ENCODE peak calls at places on chromosomes 3 and 15, in five cellular contexts. B is IMR-90, V is astrocyte, Y is fibroblast of lung, P is colonic mucosa. A is an unnamed sample. For H3K36me3, the result is how much of the 10 kb centered on the place peaks cover.

GRCh38 chr3:61053781-61054496 is 197.3 kb downstream of the FHIT start:
- DNase-seq in B (no peak), V (no peak), Y (no peak), P (no peak), A (no peak)

GRCh38 chr3:122519693-122520092 is 5.0 kb upstream of the KPNA1 start:
- DNase-seq in B (no peak), V (no peak), Y (peak), P (no peak), A (no peak)

GRCh38 chr3:133479895-133480669 is 80.2 kb downstream of the BFSP2 start:
- DNase-seq in B (no peak), V (no peak), Y (no peak), P (peak), A (no peak)

GRCh38 chr3:9023191-9023590 is 59.9 kb upstream of the RAD18 start:
- DNase-seq in B (no peak), V (no peak), Y (peak), P (no peak), A (no peak)

GRCh38 chr15:42503822-42504221 is 8.4 kb downstream of the SNAP23 start:
- DNase-seq in B (no peak), V (no peak), Y (no peak), P (no peak), A (no peak)

GRCh38 chr3:33074217-33075067 is 22.5 kb downstream of the GLB1 start:
- DNase-seq in B (peak), V (peak), Y (peak), P (peak), A (peak)

GRCh38 chr15:42727740-42728355 is 9.1 kb downstream of the CDAN1 start:
- DNase-seq in B (no peak), V (no peak), Y (no peak), P (no peak), A (no peak)

GRCh38 chr3:50427255-50427654 is 67.9 kb upstream of the TMEM115 start:
- DNase-seq in B (no peak), V (no peak), Y (no peak), P (no peak), A (no peak)

GRCh38 chr3:31091748-31092147 is 197.3 kb upstream of the GADL1 start:
- DNase-seq in B (no peak), V (no peak), Y (no peak), P (no peak), A (no peak)

DNA sequence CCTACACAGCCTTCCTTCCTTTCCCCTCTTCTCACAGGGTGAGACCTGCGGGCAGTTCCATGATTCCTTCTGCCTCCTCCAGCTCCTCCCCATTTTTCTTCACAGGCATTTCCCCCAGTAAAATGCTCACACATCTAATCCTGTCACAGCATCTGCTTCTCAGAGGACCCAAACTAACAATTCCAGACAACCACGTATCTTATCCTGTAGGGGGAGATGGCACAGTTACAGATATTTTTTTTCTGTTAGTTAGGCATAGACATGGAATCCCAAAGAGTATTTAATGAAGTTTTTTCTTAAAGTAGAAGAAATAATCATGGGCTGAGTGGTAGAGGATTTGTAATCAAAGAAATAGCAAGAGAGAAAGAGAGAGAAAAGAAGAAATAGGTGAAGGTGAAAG is 373.1 kb upstream of the ADAMTS9 start:
- DNase-seq in B (no peak), V (no peak), Y (no peak), P (no peak), A (no peak)
- TF ChIP-seq CTCF in B (no peak), V (no peak), Y (no peak), P (no peak), A (peak)

GRCh38 chr3:81816473-81817260 is 55.2 kb upstream of the GBE1 start:
- DNase-seq in B (peak), V (peak), Y (peak), P (no peak), A (no peak)
- H3K4me3 ChIP-seq in B (no peak), V (no peak), Y (no peak), P (no peak), A (no peak)

DNA sequence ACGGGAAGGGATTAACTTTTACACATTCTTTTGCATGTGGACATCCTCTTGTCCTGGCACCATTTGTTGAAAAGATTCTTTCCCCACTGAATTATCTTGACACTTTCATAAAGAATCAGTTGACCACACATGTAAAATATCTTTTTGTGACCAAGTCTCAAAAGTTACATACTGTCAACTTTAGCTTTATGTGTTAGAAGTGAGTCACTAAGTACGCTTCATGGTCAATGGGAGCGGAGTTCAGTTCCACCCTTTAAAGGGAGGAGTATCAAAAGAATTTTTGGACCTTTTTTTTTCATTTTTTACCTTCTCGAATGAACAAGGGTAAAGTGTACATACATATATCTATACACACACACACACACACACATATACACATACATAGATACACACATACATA is 35.4 kb downstream of the MAPK6 start:
- DNase-seq in B (peak), V (no peak), Y (no peak), P (no peak), A (no peak)
- H3K36me3 ChIP-seq in B (under half), V (under half), Y (under half), P (under half), A (under half)

GRCh38 chr15:65916664-65917406 is 47.5 kb downstream of the RAB11A start:
- DNase-seq in B (peak), V (peak), Y (peak), P (no peak), A (peak)
- TF ChIP-seq CTCF in B (peak), V (peak), Y (peak), P (peak), A (peak)

GRCh38 chr3:12868039-12869024 is 27.0 kb upstream of the RPL32 start:
- DNase-seq in B (peak), V (peak), Y (peak), P (peak), A (peak)

GRCh38 chr3:12870942-12871341 is 29.6 kb upstream of the RPL32 start:
- DNase-seq in B (peak), V (no peak), Y (no peak), P (no peak), A (no peak)

GRCh38 chr3:12871404-12871983 is 30.1 kb upstream of the RPL32 start:
- DNase-seq in B (no peak), V (no peak), Y (no peak), P (no peak), A (no peak)

GRCh38 chr3:12866836-12867235 is 25.5 kb upstream of the RPL32 start:
- DNase-seq in B (no peak), V (no peak), Y (no peak), P (no peak), A (no peak)

GRCh38 chr3:12869025-12869695 is 27.8 kb upstream of the RPL32 start:
- DNase-seq in B (no peak), V (no peak), Y (no peak), P (peak), A (no peak)
- H3K4me3 ChIP-seq in B (no peak), V (no peak), Y (no peak), P (no peak), A (peak)

GRCh38 chr3:120052225-120052624 is 42.0 kb downstream of the GSK3B start:
- DNase-seq in B (no peak), V (no peak), Y (no peak), P (no peak), A (no peak)
- H3K36me3 ChIP-seq in B (under half), V (under half), Y (under half), P (under half), A (under half)

GRCh38 chr15:89674526-89674925 is 4.6 kb downstream of the PLIN1 start:
- DNase-seq in B (no peak), V (no peak), Y (peak), P (no peak), A (no peak)

GRCh38 chr15:89670985-89671560 is 8.1 kb downstream of the PLIN1 start:
- DNase-seq in B (no peak), V (no peak), Y (no peak), P (no peak), A (no peak)

GRCh38 chr15:89672221-89673161 is 6.7 kb downstream of the PLIN1 start:
- DNase-seq in B (peak), V (peak), Y (peak), P (no peak), A (no peak)

GRCh38 chr15:89671687-89672086 is 7.5 kb downstream of the PLIN1 start:
- DNase-seq in B (no peak), V (no peak), Y (no peak), P (no peak), A (no peak)

GRCh38 chr15:89673162-89673506 is 6.0 kb downstream of the PLIN1 start:
- DNase-seq in B (no peak), V (no peak), Y (no peak), P (no peak), A (no peak)
- TF ChIP-seq CTCF in B (peak), V (peak), Y (peak), P (no peak), A (peak)

GRCh38 chr15:77541421-77542181 is 91.1 kb downstream of the LINGO1 start:
- DNase-seq in B (peak), V (no peak), Y (peak), P (no peak), A (no peak)

GRCh38 chr15:77545058-77545457 is 87.7 kb downstream of the LINGO1 start:
- DNase-seq in B (no peak), V (no peak), Y (no peak), P (no peak), A (no peak)

GRCh38 chr15:77544162-77544561 is 88.5 kb downstream of the LINGO1 start:
- DNase-seq in B (no peak), V (no peak), Y (no peak), P (no peak), A (no peak)

GRCh38 chr15:77542491-77543001 is 90.2 kb downstream of the LINGO1 start:
- DNase-seq in B (peak), V (peak), Y (no peak), P (no peak), A (no peak)

DNA sequence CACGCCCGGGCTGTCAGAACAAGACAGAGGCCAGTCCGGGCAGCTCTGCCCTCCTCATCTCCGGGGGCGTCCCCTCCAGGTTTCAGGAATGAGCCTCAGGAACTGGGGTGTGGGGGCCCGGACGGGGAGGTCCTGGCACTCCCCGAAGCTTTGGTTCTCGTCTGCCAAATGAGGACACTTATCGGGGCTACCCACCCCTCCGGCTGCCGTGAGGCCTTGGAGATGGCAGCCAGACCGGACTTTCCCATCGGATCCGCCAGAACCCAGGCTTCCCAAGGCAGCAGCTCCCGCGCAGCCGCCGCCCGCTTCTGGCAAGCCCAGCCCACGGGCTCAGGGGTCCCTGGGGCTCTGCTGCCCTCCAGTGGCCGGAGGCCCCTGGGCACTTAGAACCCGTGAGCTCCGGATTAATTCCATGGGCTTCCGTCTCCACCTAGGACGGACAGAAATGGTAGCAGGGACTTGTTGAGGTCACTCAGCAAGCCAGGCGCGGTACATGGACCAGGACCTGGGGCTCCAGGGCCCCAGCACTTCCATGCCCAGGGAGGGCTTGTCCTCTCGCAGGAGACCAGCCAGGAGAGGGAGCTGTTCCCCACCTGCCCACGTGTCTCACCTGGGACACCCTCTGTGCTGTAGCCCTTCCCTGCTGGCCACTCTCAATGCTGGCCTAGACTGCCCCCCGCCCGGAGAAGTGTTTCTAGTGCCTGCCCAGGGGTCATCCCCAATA is 89.4 kb downstream of the LINGO1 start:
- DNase-seq in B (peak), V (peak), Y (peak), P (peak), A (peak)
- H3K4me3 ChIP-seq in B (peak), V (peak), Y (peak), P (peak), A (peak)

GRCh38 chr3:16338124-16338523 is 73.1 kb downstream of the OXNAD1 start:
- DNase-seq in B (no peak), V (no peak), Y (no peak), P (peak), A (no peak)

GRCh38 chr3:16334909-16335308 is 69.9 kb downstream of the OXNAD1 start:
- DNase-seq in B (peak), V (no peak), Y (no peak), P (no peak), A (no peak)

GRCh38 chr3:16335364-16335763 is 70.4 kb downstream of the OXNAD1 start:
- DNase-seq in B (no peak), V (no peak), Y (no peak), P (no peak), A (no peak)

GRCh38 chr3:16335772-16336621 is 71.0 kb downstream of the OXNAD1 start:
- DNase-seq in B (no peak), V (no peak), Y (no peak), P (no peak), A (no peak)

DNA sequence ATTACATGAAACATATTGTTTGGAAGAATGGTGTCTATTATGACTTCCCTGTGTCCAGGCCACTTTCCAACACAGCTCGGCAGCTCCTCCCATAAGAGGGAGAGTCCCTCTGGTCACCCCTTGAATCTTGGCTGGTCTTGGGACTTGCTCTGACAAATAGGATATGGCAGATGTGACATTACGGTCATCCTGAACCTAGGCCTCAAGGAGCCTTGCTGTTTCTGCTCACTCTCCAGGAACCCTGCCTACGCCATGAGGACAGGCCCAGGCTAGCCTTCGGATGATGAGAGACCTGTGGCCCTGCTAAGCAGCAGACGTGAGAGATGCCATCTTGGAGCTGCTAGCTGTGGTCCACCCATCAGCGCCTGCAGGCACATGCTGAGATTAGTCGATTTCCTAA is 71.9 kb downstream of the OXNAD1 start:
- DNase-seq in B (no peak), V (no peak), Y (no peak), P (no peak), A (no peak)
- H3K36me3 ChIP-seq in B (under half), V (under half), Y (under half), P (under half), A (under half)

GRCh38 chr3:163552659-163552966 is 1525.7 kb downstream of the SI start:
- DNase-seq in B (no peak), V (no peak), Y (no peak), P (no peak), A (no peak)

GRCh38 chr3:163561151-163561550 is 1517.1 kb downstream of the SI start:
- DNase-seq in B (no peak), V (no peak), Y (no peak), P (no peak), A (no peak)

GRCh38 chr3:163560459-163560858 is 1517.8 kb downstream of the SI start:
- DNase-seq in B (no peak), V (no peak), Y (no peak), P (no peak), A (no peak)

GRCh38 chr3:163555918-163556317 is 1522.4 kb downstream of the SI start:
- DNase-seq in B (no peak), V (no peak), Y (no peak), P (no peak), A (no peak)

GRCh38 chr3:163556804-163557203 is 1521.5 kb downstream of the SI start:
- DNase-seq in B (no peak), V (no peak), Y (no peak), P (no peak), A (no peak)
- TF ChIP-seq CTCF in B (no peak), V (no peak), Y (no peak), P (no peak), A (no peak)

A was measured in brain microvascular endothelial cell.